ENCODE peak calls at places on chromosomes 1 and 21, in ten cellular contexts. D is C1 segment of cervical spinal cord, P is thoracic aorta, N is testis, C is iris pigment epithelial cell, U is psoas muscle, S is kidney tubule cell, B is NCI-H2081, Y is adipocyte, J is GM12892. I is an unnamed sample.

GRCh38 chr1:64912191-64912590 is 54.2 kb downstream of the JAK1 start:
- DNase-seq in D (no peak), P (no peak), N (no peak), C (no peak), U (no peak), S (peak), B (no peak), Y (no peak), J (no peak), I (no peak)

GRCh38 chr1:198278922-198279321 is 122.1 kb downstream of the NEK7 start:
- DNase-seq in D (no peak), P (no peak), N (no peak), C (no peak), U (no peak), S (no peak), B (no peak), Y (no peak), J (no peak), I (no peak)

GRCh38 chr1:41382531-41383090 is 21.4 kb downstream of the FOXO6 start:
- DNase-seq in D (no peak), P (no peak), N (no peak), C (peak), U (peak), S (peak), B (peak), Y (peak), J (no peak), I (peak)

GRCh38 chr1:160539896-160540858 is 17.1 kb upstream of the SLAMF6 start:
- DNase-seq in D (no peak), P (no peak), N (no peak), C (no peak), U (no peak), S (no peak), B (no peak), Y (no peak), J (peak), I (no peak)

GRCh38 chr21:33543505-33544129 is 779 bp downstream of the SON start:
- DNase-seq in D (no peak), P (no peak), N (no peak), C (peak), U (peak), S (peak), B (no peak), Y (peak), J (no peak), I (no peak)

GRCh38 chr1:84363622-84364021 is 34.7 kb upstream of the DNASE2B start:
- DNase-seq in D (no peak), P (no peak), N (no peak), C (no peak), U (no peak), S (no peak), B (no peak), Y (no peak), J (no peak), I (no peak)

GRCh38 chr1:229717774-229718173 is 91.7 kb downstream of the URB2 start:
- DNase-seq in D (no peak), P (no peak), N (no peak), C (no peak), U (no peak), S (no peak), B (no peak), Y (no peak), J (no peak), I (no peak)

GRCh38 chr1:228090613-228091081 is 8.1 kb downstream of the ARF1 start:
- DNase-seq in D (peak), P (no peak), N (no peak), C (peak), U (peak), S (peak), B (no peak), Y (peak), J (no peak), I (peak)

GRCh38 chr1:93798301-93798700 is 80.7 kb downstream of the DNTTIP2 start:
- DNase-seq in D (no peak), P (no peak), N (no peak), C (peak), U (no peak), S (peak), B (no peak), Y (peak), J (no peak), I (peak)

GRCh38 chr21:16583567-16583966 is 853.8 kb downstream of the USP25 start:
- DNase-seq in D (no peak), P (no peak), N (no peak), C (no peak), U (no peak), S (no peak), B (no peak), Y (no peak), J (no peak), I (no peak)

GRCh38 chr1:110888641-110889040 is 15.7 kb downstream of the CD53 start:
- DNase-seq in D (no peak), P (no peak), N (no peak), C (no peak), U (no peak), S (no peak), B (no peak), Y (no peak), J (no peak), I (no peak)

GRCh38 chr1:170214980-170215910 is 69.5 kb downstream of the NTMT2 start:
- DNase-seq in D (no peak), P (peak), N (peak), C (no peak), U (peak), S (no peak), B (no peak), Y (no peak), J (no peak), I (peak)

GRCh38 chr21:34693192-34693810 is 24.5 kb downstream of the CLIC6 start:
- DNase-seq in D (no peak), P (no peak), N (peak), C (peak), U (no peak), S (peak), B (peak), Y (peak), J (no peak), I (peak)

GRCh38 chr1:211753649-211754251 is 76.8 kb downstream of the LPGAT1 start:
- DNase-seq in D (no peak), P (no peak), N (no peak), C (no peak), U (no peak), S (no peak), B (no peak), Y (no peak), J (no peak), I (no peak)

I was measured in AG20443.